ENCODE peak calls at places on chromosomes 1 and 21, in five cellular contexts. One of them, this sample, is unnamed.

GRCh38 chr1:62856964-62857363 is 73.0 kb downstream of the ATG4C start:
- DNase-seq in neural crest cell: no peak
- DNase-seq in activated naive CD4-positive, alpha-beta T cell treated with anti-CD3 and anti-CD28 coated beads, Interleukin-2, amount 10 ng/mL, durations not matched to agents 7 days and 5 days: no peak
- DNase-seq in NCI-H1092 treated with DMSO at 0.1 percent for 48 hours: no peak
- DNase-seq in astrocyte of the cerebellum: no peak
- DNase-seq in this sample: no peak

GRCh38 chr1:89971600-89971999 is 23.3 kb upstream of the ZNF326 start:
- DNase-seq in neural crest cell: no peak
- DNase-seq in activated naive CD4-positive, alpha-beta T cell treated with anti-CD3 and anti-CD28 coated beads, Interleukin-2, amount 10 ng/mL, durations not matched to agents 7 days and 5 days: no peak
- DNase-seq in NCI-H1092 treated with DMSO at 0.1 percent for 48 hours: no peak
- DNase-seq in astrocyte of the cerebellum: no peak
- DNase-seq in this sample: no peak

GRCh38 chr1:234851450-234852438 is 241.8 kb upstream of the IRF2BP2 start:
- DNase-seq in neural crest cell: no peak
- DNase-seq in activated naive CD4-positive, alpha-beta T cell treated with anti-CD3 and anti-CD28 coated beads, Interleukin-2, amount 10 ng/mL, durations not matched to agents 7 days and 5 days: no peak
- DNase-seq in NCI-H1092 treated with DMSO at 0.1 percent for 48 hours: no peak
- DNase-seq in astrocyte of the cerebellum: no peak
- DNase-seq in this sample: no peak

GRCh38 chr1:234537236-234537635 is 58.3 kb upstream of the TARBP1 start:
- DNase-seq in neural crest cell: no peak
- DNase-seq in activated naive CD4-positive, alpha-beta T cell treated with anti-CD3 and anti-CD28 coated beads, Interleukin-2, amount 10 ng/mL, durations not matched to agents 7 days and 5 days: no peak
- DNase-seq in NCI-H1092 treated with DMSO at 0.1 percent for 48 hours: no peak
- DNase-seq in astrocyte of the cerebellum: no peak
- DNase-seq in this sample: peak

GRCh38 chr1:156920233-156921052 is at the start of gene LRRC71:
- DNase-seq in neural crest cell: peak
- DNase-seq in activated naive CD4-positive, alpha-beta T cell treated with anti-CD3 and anti-CD28 coated beads, Interleukin-2, amount 10 ng/mL, durations not matched to agents 7 days and 5 days: peak
- DNase-seq in NCI-H1092 treated with DMSO at 0.1 percent for 48 hours: peak
- DNase-seq in astrocyte of the cerebellum: peak
- DNase-seq in this sample: peak

GRCh38 chr1:109304221-109304915 is 2.4 kb downstream of the MYBPHL start:
- DNase-seq in neural crest cell: no peak
- DNase-seq in activated naive CD4-positive, alpha-beta T cell treated with anti-CD3 and anti-CD28 coated beads, Interleukin-2, amount 10 ng/mL, durations not matched to agents 7 days and 5 days: no peak
- DNase-seq in NCI-H1092 treated with DMSO at 0.1 percent for 48 hours: no peak
- DNase-seq in astrocyte of the cerebellum: no peak
- DNase-seq in this sample: no peak

GRCh38 chr21:30194701-30195299 is 21.1 kb downstream of the CLDN8 start:
- DNase-seq in neural crest cell: peak
- DNase-seq in activated naive CD4-positive, alpha-beta T cell treated with anti-CD3 and anti-CD28 coated beads, Interleukin-2, amount 10 ng/mL, durations not matched to agents 7 days and 5 days: no peak
- DNase-seq in NCI-H1092 treated with DMSO at 0.1 percent for 48 hours: peak
- DNase-seq in astrocyte of the cerebellum: peak
- DNase-seq in this sample: no peak

GRCh38 chr1:92990828-92991227 is 29.6 kb upstream of the DIPK1A start:
- DNase-seq in neural crest cell: no peak
- DNase-seq in activated naive CD4-positive, alpha-beta T cell treated with anti-CD3 and anti-CD28 coated beads, Interleukin-2, amount 10 ng/mL, durations not matched to agents 7 days and 5 days: peak
- DNase-seq in NCI-H1092 treated with DMSO at 0.1 percent for 48 hours: peak
- DNase-seq in astrocyte of the cerebellum: no peak
- DNase-seq in this sample: no peak

GRCh38 chr1:239179001-239179400 is 207.4 kb upstream of the CHRM3 start:
- DNase-seq in neural crest cell: no peak
- DNase-seq in activated naive CD4-positive, alpha-beta T cell treated with anti-CD3 and anti-CD28 coated beads, Interleukin-2, amount 10 ng/mL, durations not matched to agents 7 days and 5 days: no peak
- DNase-seq in NCI-H1092 treated with DMSO at 0.1 percent for 48 hours: no peak
- DNase-seq in astrocyte of the cerebellum: no peak
- DNase-seq in this sample: no peak

GRCh38 chr1:55823521-55824296 is 608.5 kb upstream of the USP24 start:
- DNase-seq in neural crest cell: no peak
- DNase-seq in activated naive CD4-positive, alpha-beta T cell treated with anti-CD3 and anti-CD28 coated beads, Interleukin-2, amount 10 ng/mL, durations not matched to agents 7 days and 5 days: no peak
- DNase-seq in NCI-H1092 treated with DMSO at 0.1 percent for 48 hours: no peak
- DNase-seq in astrocyte of the cerebellum: no peak
- DNase-seq in this sample: no peak

GRCh38 chr21:31616216-31616615 is 43.3 kb upstream of the SOD1 start:
- DNase-seq in neural crest cell: no peak
- DNase-seq in activated naive CD4-positive, alpha-beta T cell treated with anti-CD3 and anti-CD28 coated beads, Interleukin-2, amount 10 ng/mL, durations not matched to agents 7 days and 5 days: no peak
- DNase-seq in NCI-H1092 treated with DMSO at 0.1 percent for 48 hours: no peak
- DNase-seq in astrocyte of the cerebellum: no peak
- DNase-seq in this sample: no peak

GRCh38 chr1:85681087-85681486 is 27.1 kb downstream of the ZNHIT6 start:
- DNase-seq in neural crest cell: peak
- DNase-seq in activated naive CD4-positive, alpha-beta T cell treated with anti-CD3 and anti-CD28 coated beads, Interleukin-2, amount 10 ng/mL, durations not matched to agents 7 days and 5 days: no peak
- DNase-seq in NCI-H1092 treated with DMSO at 0.1 percent for 48 hours: no peak
- DNase-seq in astrocyte of the cerebellum: peak
- DNase-seq in this sample: no peak

GRCh38 chr1:48227165-48228013 is 4.9 kb downstream of the SLC5A9 start:
- DNase-seq in neural crest cell: no peak
- DNase-seq in activated naive CD4-positive, alpha-beta T cell treated with anti-CD3 and anti-CD28 coated beads, Interleukin-2, amount 10 ng/mL, durations not matched to agents 7 days and 5 days: peak
- DNase-seq in NCI-H1092 treated with DMSO at 0.1 percent for 48 hours: no peak
- DNase-seq in astrocyte of the cerebellum: no peak
- DNase-seq in this sample: no peak

GRCh38 chr1:94884101-94884875 is 42.6 kb downstream of the CNN3 start:
- DNase-seq in neural crest cell: no peak
- DNase-seq in activated naive CD4-positive, alpha-beta T cell treated with anti-CD3 and anti-CD28 coated beads, Interleukin-2, amount 10 ng/mL, durations not matched to agents 7 days and 5 days: no peak
- DNase-seq in NCI-H1092 treated with DMSO at 0.1 percent for 48 hours: peak
- DNase-seq in astrocyte of the cerebellum: peak
- DNase-seq in this sample: no peak

GRCh38 chr1:213982814-213983588 is 4.8 kb upstream of the PROX1 start:
- DNase-seq in neural crest cell: peak
- DNase-seq in activated naive CD4-positive, alpha-beta T cell treated with anti-CD3 and anti-CD28 coated beads, Interleukin-2, amount 10 ng/mL, durations not matched to agents 7 days and 5 days: no peak
- DNase-seq in NCI-H1092 treated with DMSO at 0.1 percent for 48 hours: peak
- DNase-seq in astrocyte of the cerebellum: no peak
- DNase-seq in this sample: no peak

GRCh38 chr1:230300322-230301301 is 125.5 kb downstream of the PGBD5 start:
- DNase-seq in neural crest cell: no peak
- DNase-seq in activated naive CD4-positive, alpha-beta T cell treated with anti-CD3 and anti-CD28 coated beads, Interleukin-2, amount 10 ng/mL, durations not matched to agents 7 days and 5 days: no peak
- DNase-seq in NCI-H1092 treated with DMSO at 0.1 percent for 48 hours: no peak
- DNase-seq in astrocyte of the cerebellum: no peak
- DNase-seq in this sample: no peak

GRCh38 chr1:89965203-89965900 is 29.6 kb upstream of the ZNF326 start:
- DNase-seq in neural crest cell: no peak
- DNase-seq in activated naive CD4-positive, alpha-beta T cell treated with anti-CD3 and anti-CD28 coated beads, Interleukin-2, amount 10 ng/mL, durations not matched to agents 7 days and 5 days: no peak
- DNase-seq in NCI-H1092 treated with DMSO at 0.1 percent for 48 hours: no peak
- DNase-seq in astrocyte of the cerebellum: no peak
- DNase-seq in this sample: no peak

GRCh38 chr21:42391297-42391696 is 4.6 kb downstream of the TMPRSS3 start:
- DNase-seq in neural crest cell: no peak
- DNase-seq in activated naive CD4-positive, alpha-beta T cell treated with anti-CD3 and anti-CD28 coated beads, Interleukin-2, amount 10 ng/mL, durations not matched to agents 7 days and 5 days: no peak
- DNase-seq in NCI-H1092 treated with DMSO at 0.1 percent for 48 hours: no peak
- DNase-seq in astrocyte of the cerebellum: no peak
- DNase-seq in this sample: no peak

GRCh38 chr21:29221259-29221744 is 77.4 kb upstream of the BACH1 start:
- DNase-seq in neural crest cell: no peak
- DNase-seq in activated naive CD4-positive, alpha-beta T cell treated with anti-CD3 and anti-CD28 coated beads, Interleukin-2, amount 10 ng/mL, durations not matched to agents 7 days and 5 days: no peak
- DNase-seq in NCI-H1092 treated with DMSO at 0.1 percent for 48 hours: no peak
- DNase-seq in astrocyte of the cerebellum: peak
- DNase-seq in this sample: no peak

GRCh38 chr1:112524251-112524650 is 15.5 kb downstream of the WNT2B start:
- DNase-seq in neural crest cell: no peak
- DNase-seq in activated naive CD4-positive, alpha-beta T cell treated with anti-CD3 and anti-CD28 coated beads, Interleukin-2, amount 10 ng/mL, durations not matched to agents 7 days and 5 days: no peak
- DNase-seq in NCI-H1092 treated with DMSO at 0.1 percent for 48 hours: no peak
- DNase-seq in astrocyte of the cerebellum: peak
- DNase-seq in this sample: no peak

GRCh38 chr1:30264672-30265025 is 458.7 kb downstream of the MATN1 start:
- DNase-seq in neural crest cell: no peak
- DNase-seq in activated naive CD4-positive, alpha-beta T cell treated with anti-CD3 and anti-CD28 coated beads, Interleukin-2, amount 10 ng/mL, durations not matched to agents 7 days and 5 days: no peak
- DNase-seq in NCI-H1092 treated with DMSO at 0.1 percent for 48 hours: no peak
- DNase-seq in astrocyte of the cerebellum: no peak
- DNase-seq in this sample: no peak

GRCh38 chr1:155078496-155079209 is at the start of gene EFNA3:
- DNase-seq in neural crest cell: peak
- DNase-seq in activated naive CD4-positive, alpha-beta T cell treated with anti-CD3 and anti-CD28 coated beads, Interleukin-2, amount 10 ng/mL, durations not matched to agents 7 days and 5 days: peak
- DNase-seq in NCI-H1092 treated with DMSO at 0.1 percent for 48 hours: peak
- DNase-seq in astrocyte of the cerebellum: no peak
- DNase-seq in this sample: peak

GRCh38 chr21:37631319-37632117 is 264.9 kb downstream of the DYRK1A start:
- DNase-seq in neural crest cell: no peak
- DNase-seq in activated naive CD4-positive, alpha-beta T cell treated with anti-CD3 and anti-CD28 coated beads, Interleukin-2, amount 10 ng/mL, durations not matched to agents 7 days and 5 days: no peak
- DNase-seq in NCI-H1092 treated with DMSO at 0.1 percent for 48 hours: no peak
- DNase-seq in astrocyte of the cerebellum: no peak
- DNase-seq in this sample: no peak

GRCh38 chr1:169460193-169460833 is 25.4 kb downstream of the SLC19A2 start:
- DNase-seq in neural crest cell: no peak
- DNase-seq in activated naive CD4-positive, alpha-beta T cell treated with anti-CD3 and anti-CD28 coated beads, Interleukin-2, amount 10 ng/mL, durations not matched to agents 7 days and 5 days: peak
- DNase-seq in NCI-H1092 treated with DMSO at 0.1 percent for 48 hours: no peak
- DNase-seq in astrocyte of the cerebellum: no peak
- DNase-seq in this sample: no peak

GRCh38 chr1:93980881-93981280 is 71.7 kb upstream of the GCLM start:
- DNase-seq in neural crest cell: no peak
- DNase-seq in activated naive CD4-positive, alpha-beta T cell treated with anti-CD3 and anti-CD28 coated beads, Interleukin-2, amount 10 ng/mL, durations not matched to agents 7 days and 5 days: no peak
- DNase-seq in NCI-H1092 treated with DMSO at 0.1 percent for 48 hours: no peak
- DNase-seq in astrocyte of the cerebellum: no peak
- DNase-seq in this sample: no peak

GRCh38 chr1:151196292-151196800 is 2.0 kb upstream of the PIP5K1A start:
- DNase-seq in neural crest cell: peak
- DNase-seq in activated naive CD4-positive, alpha-beta T cell treated with anti-CD3 and anti-CD28 coated beads, Interleukin-2, amount 10 ng/mL, durations not matched to agents 7 days and 5 days: peak
- DNase-seq in NCI-H1092 treated with DMSO at 0.1 percent for 48 hours: peak
- DNase-seq in astrocyte of the cerebellum: peak
- DNase-seq in this sample: peak

GRCh38 chr1:14815175-14815882 is 216.8 kb downstream of the KAZN start:
- DNase-seq in neural crest cell: no peak
- DNase-seq in activated naive CD4-positive, alpha-beta T cell treated with anti-CD3 and anti-CD28 coated beads, Interleukin-2, amount 10 ng/mL, durations not matched to agents 7 days and 5 days: no peak
- DNase-seq in NCI-H1092 treated with DMSO at 0.1 percent for 48 hours: no peak
- DNase-seq in astrocyte of the cerebellum: no peak
- DNase-seq in this sample: no peak

GRCh38 chr1:40915581-40915980 is 53.4 kb upstream of the CITED4 start:
- DNase-seq in neural crest cell: no peak
- DNase-seq in activated naive CD4-positive, alpha-beta T cell treated with anti-CD3 and anti-CD28 coated beads, Interleukin-2, amount 10 ng/mL, durations not matched to agents 7 days and 5 days: no peak
- DNase-seq in NCI-H1092 treated with DMSO at 0.1 percent for 48 hours: no peak
- DNase-seq in astrocyte of the cerebellum: no peak
- DNase-seq in this sample: peak

GRCh38 chr1:176434200-176434599 is 28.8 kb upstream of the PAPPA2 start:
- DNase-seq in neural crest cell: no peak
- DNase-seq in activated naive CD4-positive, alpha-beta T cell treated with anti-CD3 and anti-CD28 coated beads, Interleukin-2, amount 10 ng/mL, durations not matched to agents 7 days and 5 days: no peak
- DNase-seq in NCI-H1092 treated with DMSO at 0.1 percent for 48 hours: no peak
- DNase-seq in astrocyte of the cerebellum: no peak
- DNase-seq in this sample: no peak

GRCh38 chr1:114011796-114012195 is 32.5 kb downstream of the OLFML3 start:
- DNase-seq in neural crest cell: no peak
- DNase-seq in activated naive CD4-positive, alpha-beta T cell treated with anti-CD3 and anti-CD28 coated beads, Interleukin-2, amount 10 ng/mL, durations not matched to agents 7 days and 5 days: no peak
- DNase-seq in NCI-H1092 treated with DMSO at 0.1 percent for 48 hours: no peak
- DNase-seq in astrocyte of the cerebellum: no peak
- DNase-seq in this sample: no peak

GRCh38 chr1:220271706-220272046 is 577 bp downstream of the RAB3GAP2 start:
- DNase-seq in neural crest cell: no peak
- DNase-seq in activated naive CD4-positive, alpha-beta T cell treated with anti-CD3 and anti-CD28 coated beads, Interleukin-2, amount 10 ng/mL, durations not matched to agents 7 days and 5 days: peak
- DNase-seq in NCI-H1092 treated with DMSO at 0.1 percent for 48 hours: peak
- DNase-seq in astrocyte of the cerebellum: no peak
- DNase-seq in this sample: peak

GRCh38 chr1:82161651-82162238 is 361.0 kb downstream of the ADGRL2 start:
- DNase-seq in neural crest cell: no peak
- DNase-seq in activated naive CD4-positive, alpha-beta T cell treated with anti-CD3 and anti-CD28 coated beads, Interleukin-2, amount 10 ng/mL, durations not matched to agents 7 days and 5 days: peak
- DNase-seq in NCI-H1092 treated with DMSO at 0.1 percent for 48 hours: peak
- DNase-seq in astrocyte of the cerebellum: peak
- DNase-seq in this sample: no peak

GRCh38 chr1:160681067-160681890 is 30.3 kb downstream of the CD48 start:
- DNase-seq in neural crest cell: peak
- DNase-seq in activated naive CD4-positive, alpha-beta T cell treated with anti-CD3 and anti-CD28 coated beads, Interleukin-2, amount 10 ng/mL, durations not matched to agents 7 days and 5 days: peak
- DNase-seq in NCI-H1092 treated with DMSO at 0.1 percent for 48 hours: peak
- DNase-seq in astrocyte of the cerebellum: no peak
- DNase-seq in this sample: peak

GRCh38 chr1:109823543-109824348 is 60.0 kb upstream of the EPS8L3 start:
- DNase-seq in neural crest cell: no peak
- DNase-seq in activated naive CD4-positive, alpha-beta T cell treated with anti-CD3 and anti-CD28 coated beads, Interleukin-2, amount 10 ng/mL, durations not matched to agents 7 days and 5 days: no peak
- DNase-seq in NCI-H1092 treated with DMSO at 0.1 percent for 48 hours: no peak
- DNase-seq in astrocyte of the cerebellum: no peak
- DNase-seq in this sample: no peak

GRCh38 chr21:27108228-27108627 is 141.3 kb upstream of the ADAMTS5 start:
- DNase-seq in neural crest cell: no peak
- DNase-seq in activated naive CD4-positive, alpha-beta T cell treated with anti-CD3 and anti-CD28 coated beads, Interleukin-2, amount 10 ng/mL, durations not matched to agents 7 days and 5 days: no peak
- DNase-seq in NCI-H1092 treated with DMSO at 0.1 percent for 48 hours: no peak
- DNase-seq in astrocyte of the cerebellum: no peak
- DNase-seq in this sample: no peak

GRCh38 chr1:101284021-101284420 is 47.2 kb downstream of the S1PR1 start:
- DNase-seq in neural crest cell: no peak
- DNase-seq in activated naive CD4-positive, alpha-beta T cell treated with anti-CD3 and anti-CD28 coated beads, Interleukin-2, amount 10 ng/mL, durations not matched to agents 7 days and 5 days: peak
- DNase-seq in NCI-H1092 treated with DMSO at 0.1 percent for 48 hours: no peak
- DNase-seq in astrocyte of the cerebellum: no peak
- DNase-seq in this sample: peak

This sample was measured in activated effector memory CD4-positive, alpha-beta T cell treated with anti-CD3 and anti-CD28 coated beads, Interleukin-2, amount 50 U/mL, for 16 hours.